ENCODE peak calls at places on chromosomes 4 and X, in five cellular contexts. One of them, this sample, is unnamed.

GRCh38 chr4:184432127-184432922 is 42.0 kb downstream of the IRF2 start:
- DNase-seq in CD4-positive, alpha-beta T cell: no peak
- DNase-seq in caudate nucleus: no peak
- DNase-seq in upper lobe of left lung: no peak
- DNase-seq in RWPE2: no peak
- DNase-seq in this sample: no peak

GRCh38 chr4:89303989-89304388 is 3.6 kb downstream of the GPRIN3 start:
- DNase-seq in CD4-positive, alpha-beta T cell: no peak
- DNase-seq in caudate nucleus: no peak
- DNase-seq in upper lobe of left lung: no peak
- DNase-seq in RWPE2: no peak
- DNase-seq in this sample: no peak

GRCh38 chrX:106811131-106811910 is 8.8 kb downstream of the TBC1D8B start:
- DNase-seq in CD4-positive, alpha-beta T cell: no peak
- DNase-seq in caudate nucleus: no peak
- DNase-seq in upper lobe of left lung: no peak
- DNase-seq in RWPE2: no peak
- DNase-seq in this sample: no peak

GRCh38 chr4:82542642-82543041 is 19.1 kb downstream of the TMEM150C start:
- DNase-seq in CD4-positive, alpha-beta T cell: no peak
- DNase-seq in caudate nucleus: no peak
- DNase-seq in upper lobe of left lung: no peak
- DNase-seq in RWPE2: no peak
- DNase-seq in this sample: no peak

GRCh38 chr4:165379662-165380061 is 854 bp downstream of the CPE start:
- DNase-seq in CD4-positive, alpha-beta T cell: no peak
- DNase-seq in caudate nucleus: no peak
- DNase-seq in upper lobe of left lung: no peak
- DNase-seq in RWPE2: no peak
- DNase-seq in this sample: peak

GRCh38 chrX:87571965-87572364 is 54.4 kb downstream of the KLHL4 start:
- DNase-seq in CD4-positive, alpha-beta T cell: no peak
- DNase-seq in caudate nucleus: no peak
- DNase-seq in upper lobe of left lung: no peak
- DNase-seq in RWPE2: no peak
- DNase-seq in this sample: no peak

GRCh38 chr4:95161781-95162469 is 386.8 kb downstream of the UNC5C start:
- DNase-seq in CD4-positive, alpha-beta T cell: no peak
- DNase-seq in caudate nucleus: no peak
- DNase-seq in upper lobe of left lung: no peak
- DNase-seq in RWPE2: no peak
- DNase-seq in this sample: no peak

GRCh38 chr4:149113804-149114430 is 671.7 kb upstream of the NR3C2 start:
- DNase-seq in CD4-positive, alpha-beta T cell: no peak
- DNase-seq in caudate nucleus: no peak
- DNase-seq in upper lobe of left lung: no peak
- DNase-seq in RWPE2: no peak
- DNase-seq in this sample: no peak

GRCh38 chr4:43356786-43357185 is 464.3 kb downstream of the GRXCR1 start:
- DNase-seq in CD4-positive, alpha-beta T cell: no peak
- DNase-seq in caudate nucleus: no peak
- DNase-seq in upper lobe of left lung: no peak
- DNase-seq in RWPE2: no peak
- DNase-seq in this sample: no peak

GRCh38 chrX:17266171-17266570 is 108.8 kb upstream of the NHS start:
- DNase-seq in CD4-positive, alpha-beta T cell: no peak
- DNase-seq in caudate nucleus: no peak
- DNase-seq in upper lobe of left lung: no peak
- DNase-seq in RWPE2: no peak
- DNase-seq in this sample: no peak

GRCh38 chrX:50514811-50515210 is 44.2 kb upstream of the DGKK start:
- DNase-seq in CD4-positive, alpha-beta T cell: no peak
- DNase-seq in caudate nucleus: no peak
- DNase-seq in upper lobe of left lung: peak
- DNase-seq in RWPE2: no peak
- DNase-seq in this sample: no peak

GRCh38 chr4:77269505-77269904 is 112.5 kb downstream of the CCNG2 start:
- DNase-seq in CD4-positive, alpha-beta T cell: no peak
- DNase-seq in caudate nucleus: no peak
- DNase-seq in upper lobe of left lung: no peak
- DNase-seq in RWPE2: no peak
- DNase-seq in this sample: no peak

GRCh38 chr4:8537041-8537461 is 43.1 kb upstream of the GPR78 start:
- DNase-seq in CD4-positive, alpha-beta T cell: no peak
- DNase-seq in caudate nucleus: no peak
- DNase-seq in upper lobe of left lung: no peak
- DNase-seq in RWPE2: peak
- DNase-seq in this sample: no peak

GRCh38 chrX:9515464-9515863 is 50.6 kb downstream of the TBL1X start:
- DNase-seq in CD4-positive, alpha-beta T cell: no peak
- DNase-seq in caudate nucleus: no peak
- DNase-seq in upper lobe of left lung: no peak
- DNase-seq in RWPE2: no peak
- DNase-seq in this sample: no peak

GRCh38 chr4:25535701-25536473 is 119.8 kb upstream of the SLC34A2 start:
- DNase-seq in CD4-positive, alpha-beta T cell: no peak
- DNase-seq in caudate nucleus: no peak
- DNase-seq in upper lobe of left lung: no peak
- DNase-seq in RWPE2: no peak
- DNase-seq in this sample: no peak

GRCh38 chr4:72924814-72925213 is 144.7 kb downstream of the COX18 start:
- DNase-seq in CD4-positive, alpha-beta T cell: no peak
- DNase-seq in caudate nucleus: no peak
- DNase-seq in upper lobe of left lung: no peak
- DNase-seq in RWPE2: no peak
- DNase-seq in this sample: no peak

GRCh38 chr4:40309250-40309774 is 25.8 kb upstream of the CHRNA9 start:
- DNase-seq in CD4-positive, alpha-beta T cell: peak
- DNase-seq in caudate nucleus: no peak
- DNase-seq in upper lobe of left lung: no peak
- DNase-seq in RWPE2: peak
- DNase-seq in this sample: peak
- H3K27ac ChIP-seq in CD4-positive, alpha-beta T cell: peak
- H3K27ac ChIP-seq in caudate nucleus: no peak
- H3K27ac ChIP-seq in upper lobe of left lung: peak
- H3K27ac ChIP-seq in RWPE2: no peak
- H3K27ac ChIP-seq in this sample: no peak

GRCh38 chrX:136055651-136056221 is 70.5 kb downstream of the SLC9A6 start:
- DNase-seq in CD4-positive, alpha-beta T cell: no peak
- DNase-seq in caudate nucleus: no peak
- DNase-seq in upper lobe of left lung: no peak
- DNase-seq in RWPE2: no peak
- DNase-seq in this sample: peak
- H3K27ac ChIP-seq in CD4-positive, alpha-beta T cell: no peak
- H3K27ac ChIP-seq in caudate nucleus: no peak
- H3K27ac ChIP-seq in upper lobe of left lung: no peak
- H3K27ac ChIP-seq in RWPE2: no peak
- H3K27ac ChIP-seq in this sample: peak

GRCh38 chrX:41526268-41526667 is 79.1 kb downstream of the NYX start:
- DNase-seq in CD4-positive, alpha-beta T cell: no peak
- DNase-seq in caudate nucleus: no peak
- DNase-seq in upper lobe of left lung: no peak
- DNase-seq in RWPE2: no peak
- DNase-seq in this sample: no peak
- H3K27ac ChIP-seq in CD4-positive, alpha-beta T cell: no peak
- H3K27ac ChIP-seq in caudate nucleus: no peak
- H3K27ac ChIP-seq in upper lobe of left lung: no peak
- H3K27ac ChIP-seq in RWPE2: no peak
- H3K27ac ChIP-seq in this sample: no peak

DNA sequence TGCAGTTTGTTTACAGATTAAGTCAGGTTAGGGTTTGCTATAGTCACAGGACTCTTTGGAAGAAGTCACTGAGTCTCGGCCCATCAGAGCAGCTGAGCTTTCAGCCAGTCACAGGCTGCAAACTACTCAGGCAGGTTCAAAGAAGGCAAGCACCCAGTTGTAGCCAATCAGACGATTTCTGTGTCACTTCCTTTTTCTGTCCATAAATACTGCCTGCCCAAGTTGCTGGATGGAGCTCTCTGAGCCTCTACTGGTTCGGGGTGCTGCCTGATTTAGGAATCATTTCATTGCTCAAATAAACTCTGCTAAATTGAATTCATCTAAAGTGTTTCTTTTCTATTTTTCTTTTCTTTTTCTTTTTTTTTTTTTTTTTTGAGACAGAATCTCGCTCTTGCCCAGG is 7.3 kb upstream of the SH3BP2 start:
- DNase-seq in CD4-positive, alpha-beta T cell: no peak
- DNase-seq in caudate nucleus: no peak
- DNase-seq in upper lobe of left lung: no peak
- DNase-seq in RWPE2: no peak
- DNase-seq in this sample: no peak
- H3K27ac ChIP-seq in CD4-positive, alpha-beta T cell: peak
- H3K27ac ChIP-seq in caudate nucleus: no peak
- H3K27ac ChIP-seq in upper lobe of left lung: no peak
- H3K27ac ChIP-seq in RWPE2: no peak
- H3K27ac ChIP-seq in this sample: no peak

DNA sequence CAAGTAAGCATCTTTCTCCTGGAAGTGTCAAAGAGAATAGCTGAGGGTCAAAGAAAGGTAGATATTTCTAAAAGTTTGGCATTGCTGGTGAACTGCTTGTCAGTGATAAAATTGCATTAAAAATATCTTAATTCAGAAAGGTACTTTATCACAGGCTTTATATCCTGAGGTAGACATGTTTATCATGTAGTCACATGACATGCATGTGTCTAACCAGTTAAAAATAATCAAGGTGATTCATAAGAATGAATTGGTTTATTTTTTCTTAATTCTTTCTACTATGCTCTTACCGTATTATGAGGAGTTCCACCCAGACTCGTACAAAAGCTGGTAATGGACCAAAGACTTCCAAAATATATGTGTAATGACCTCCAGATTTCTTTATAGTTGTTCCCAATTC is 6.1 kb downstream of the SLC7A11 start:
- DNase-seq in CD4-positive, alpha-beta T cell: no peak
- DNase-seq in caudate nucleus: no peak
- DNase-seq in upper lobe of left lung: no peak
- DNase-seq in RWPE2: no peak
- DNase-seq in this sample: no peak
- H3K27ac ChIP-seq in CD4-positive, alpha-beta T cell: no peak
- H3K27ac ChIP-seq in caudate nucleus: no peak
- H3K27ac ChIP-seq in upper lobe of left lung: peak
- H3K27ac ChIP-seq in RWPE2: peak
- H3K27ac ChIP-seq in this sample: peak

GRCh38 chr4:168846414-168846813 is 163.6 kb downstream of the CBR4 start:
- DNase-seq in CD4-positive, alpha-beta T cell: no peak
- DNase-seq in caudate nucleus: no peak
- DNase-seq in upper lobe of left lung: no peak
- DNase-seq in RWPE2: no peak
- DNase-seq in this sample: no peak

GRCh38 chr4:168844261-168845039 is 165.6 kb downstream of the CBR4 start:
- DNase-seq in CD4-positive, alpha-beta T cell: no peak
- DNase-seq in caudate nucleus: no peak
- DNase-seq in upper lobe of left lung: no peak
- DNase-seq in RWPE2: no peak
- DNase-seq in this sample: no peak

GRCh38 chr4:168848112-168848511 is 161.9 kb downstream of the CBR4 start:
- DNase-seq in CD4-positive, alpha-beta T cell: no peak
- DNase-seq in caudate nucleus: no peak
- DNase-seq in upper lobe of left lung: no peak
- DNase-seq in RWPE2: no peak
- DNase-seq in this sample: no peak

GRCh38 chr4:168843635-168844034 is 166.4 kb downstream of the CBR4 start:
- DNase-seq in CD4-positive, alpha-beta T cell: no peak
- DNase-seq in caudate nucleus: no peak
- DNase-seq in upper lobe of left lung: no peak
- DNase-seq in RWPE2: no peak
- DNase-seq in this sample: no peak

DNA sequence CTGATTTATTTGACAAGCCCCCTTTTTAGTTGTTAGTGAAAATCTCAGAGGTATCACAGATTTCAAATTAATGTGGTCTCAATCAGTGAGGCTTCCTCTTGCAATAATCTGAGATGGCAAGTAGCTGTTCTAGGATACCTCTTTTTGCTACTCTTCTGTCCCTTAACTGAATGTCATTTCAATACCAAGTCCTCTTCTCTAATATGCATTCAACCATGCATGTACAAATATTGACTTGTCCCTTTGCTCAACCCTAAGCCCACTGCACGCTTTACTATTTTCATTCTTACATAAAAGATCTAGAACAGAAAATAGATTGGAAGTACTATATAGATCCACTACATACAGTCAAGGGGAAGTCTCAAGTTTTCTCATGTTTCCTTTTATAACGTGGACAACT is 164.2 kb downstream of the CBR4 start:
- DNase-seq in CD4-positive, alpha-beta T cell: no peak
- DNase-seq in caudate nucleus: no peak
- DNase-seq in upper lobe of left lung: no peak
- DNase-seq in RWPE2: no peak
- DNase-seq in this sample: no peak
- H3K27ac ChIP-seq in CD4-positive, alpha-beta T cell: no peak
- H3K27ac ChIP-seq in caudate nucleus: no peak
- H3K27ac ChIP-seq in upper lobe of left lung: no peak
- H3K27ac ChIP-seq in RWPE2: peak
- H3K27ac ChIP-seq in this sample: peak

GRCh38 chr4:98833384-98833783 is 95.5 kb downstream of the EIF4E start:
- DNase-seq in CD4-positive, alpha-beta T cell: no peak
- DNase-seq in caudate nucleus: no peak
- DNase-seq in upper lobe of left lung: no peak
- DNase-seq in RWPE2: no peak
- DNase-seq in this sample: no peak
- H3K27ac ChIP-seq in CD4-positive, alpha-beta T cell: no peak
- H3K27ac ChIP-seq in caudate nucleus: peak
- H3K27ac ChIP-seq in upper lobe of left lung: no peak
- H3K27ac ChIP-seq in RWPE2: no peak
- H3K27ac ChIP-seq in this sample: no peak

GRCh38 chr4:153573221-153573620 is 107.1 kb downstream of the TMEM131L start:
- DNase-seq in CD4-positive, alpha-beta T cell: no peak
- DNase-seq in caudate nucleus: no peak
- DNase-seq in upper lobe of left lung: no peak
- DNase-seq in RWPE2: no peak
- DNase-seq in this sample: no peak

GRCh38 chr4:153576443-153576774 is 107.7 kb upstream of the TLR2 start:
- DNase-seq in CD4-positive, alpha-beta T cell: no peak
- DNase-seq in caudate nucleus: no peak
- DNase-seq in upper lobe of left lung: no peak
- DNase-seq in RWPE2: no peak
- DNase-seq in this sample: no peak

GRCh38 chr4:153577053-153577452 is 107.0 kb upstream of the TLR2 start:
- DNase-seq in CD4-positive, alpha-beta T cell: no peak
- DNase-seq in caudate nucleus: no peak
- DNase-seq in upper lobe of left lung: no peak
- DNase-seq in RWPE2: no peak
- DNase-seq in this sample: no peak

GRCh38 chr4:153572609-153573008 is 106.4 kb downstream of the TMEM131L start:
- DNase-seq in CD4-positive, alpha-beta T cell: no peak
- DNase-seq in caudate nucleus: no peak
- DNase-seq in upper lobe of left lung: no peak
- DNase-seq in RWPE2: no peak
- DNase-seq in this sample: no peak

GRCh38 chr4:153573881-153574807 is 108.0 kb downstream of the TMEM131L start:
- DNase-seq in CD4-positive, alpha-beta T cell: peak
- DNase-seq in caudate nucleus: no peak
- DNase-seq in upper lobe of left lung: no peak
- DNase-seq in RWPE2: no peak
- DNase-seq in this sample: no peak
- H3K27ac ChIP-seq in CD4-positive, alpha-beta T cell: peak
- H3K27ac ChIP-seq in caudate nucleus: no peak
- H3K27ac ChIP-seq in upper lobe of left lung: no peak
- H3K27ac ChIP-seq in RWPE2: no peak
- H3K27ac ChIP-seq in this sample: no peak